ENCODE peak calls at places on chromosomes 5 and 9, in seven cellular contexts. R, H, B, T, K, V and D are unnamed samples.

GRCh38 chr5:43354774-43355173 is 41.6 kb upstream of the HMGCS1 start:
- DNase-seq in V (no peak), K (no peak), H (no peak), R (no peak), B (no peak), T (no peak), D (no peak)

GRCh38 chr5:120151825-120152224 is 312.3 kb upstream of the PRR16 start:
- DNase-seq in V (no peak), B (no peak), T (no peak), R (no peak), H (no peak), K (no peak), D (no peak)

GRCh38 chr5:44387911-44388310 is 1.3 kb downstream of the FGF10 start:
- DNase-seq in B (no peak), T (no peak), K (peak; percentile 51), V (no peak), R (no peak), H (no peak), D (no peak)

GRCh38 chr9:15144567-15145174 is 162.3 kb downstream of the TTC39B start:
- DNase-seq in V (no peak), H (no peak), K (no peak), R (peak; percentile 77), T (no peak), B (peak; percentile 71), D (no peak)

GRCh38 chr9:102135768-102136167 is 397.3 kb upstream of the GRIN3A start:
- DNase-seq in K (no peak), V (no peak), B (no peak), H (no peak), R (no peak), T (no peak), D (no peak)

GRCh38 chr9:124698265-124698664 is 72.8 kb downstream of the NR6A1 start:
- DNase-seq in R (no peak), V (no peak), H (no peak), T (no peak), B (peak; percentile 59), K (no peak), D (no peak)

GRCh38 chr9:107852891-107853290 is 363.3 kb upstream of the KLF4 start:
- DNase-seq in K (no peak), T (no peak), B (no peak), H (no peak), V (no peak), R (no peak), D (no peak)

GRCh38 chr5:59587489-59588337 is 305.8 kb downstream of the PDE4D start:
- DNase-seq in H (peak; percentile 84), V (no peak), K (peak; percentile 88), B (peak; percentile 72), T (no peak), R (no peak), D (no peak)

GRCh38 chr5:16615737-16616535 is 861 bp downstream of the RETREG1 start:
- DNase-seq in K (peak; percentile 37), B (no peak), H (no peak), R (no peak), V (peak; percentile 13), T (no peak), D (no peak)

GRCh38 chr5:14465086-14465485 is 116.5 kb upstream of the OTULINL start:
- DNase-seq in B (peak; percentile 81), R (no peak), H (no peak), K (no peak), V (no peak), T (no peak), D (no peak)

GRCh38 chr9:33455952-33456351 is 8.6 kb upstream of the AQP3 start:
- DNase-seq in R (no peak), T (no peak), B (no peak), V (peak; percentile 86), H (no peak), K (no peak), D (no peak)

GRCh38 chr9:106976772-106977171 is 113.8 kb downstream of the ZNF462 start:
- DNase-seq in B (no peak), V (no peak), H (no peak), T (no peak), K (no peak), R (no peak), D (no peak)

GRCh38 chr5:163645421-163646416 is 140.3 kb downstream of the MAT2B start:
- DNase-seq in K (no peak), V (no peak), B (no peak), R (no peak), T (no peak), H (no peak), D (no peak)

GRCh38 chr9:546797-547223 is 294.7 kb upstream of the DMRT1 start:
- DNase-seq in T (no peak), B (peak; percentile 21), V (no peak), K (peak; percentile 67), R (no peak), H (no peak), D (no peak)

GRCh38 chr5:488744-489688 is 35.2 kb downstream of the SLC9A3 start:
- DNase-seq in B (no peak), K (no peak), R (no peak), H (no peak), T (no peak), V (no peak), D (no peak)

GRCh38 chr9:114157516-114158176 is 2.3 kb downstream of the COL27A1 start:
- DNase-seq in T (no peak), B (peak; percentile 70), V (no peak), R (no peak), H (no peak), K (no peak), D (no peak)

GRCh38 chr5:137037848-137038247 is 461.3 kb downstream of the SPOCK1 start:
- DNase-seq in T (no peak), B (no peak), K (peak; percentile 28), V (no peak), H (no peak), R (no peak), D (no peak)

GRCh38 chr5:37391591-37391990 is 12.5 kb downstream of the WDR70 start:
- DNase-seq in B (no peak), H (no peak), V (no peak), R (no peak), K (no peak), T (no peak), D (no peak)

GRCh38 chr9:88989961-88990570 is 1.2 kb upstream of the S1PR3 start:
- DNase-seq in T (no peak), H (no peak), B (no peak), K (peak; percentile 76), R (no peak), V (no peak), D (no peak)

GRCh38 chr5:30539004-30539634 is 654.4 kb upstream of the CDH6 start:
- DNase-seq in T (no peak), R (no peak), V (no peak), H (no peak), B (no peak), K (peak; percentile 12), D (no peak)

GRCh38 chr5:175920506-175920865 is 47.6 kb downstream of the THOC3 start:
- DNase-seq in H (no peak), B (no peak), K (no peak), R (no peak), T (no peak), V (no peak), D (no peak)

GRCh38 chr9:134981001-134981400 is 63.3 kb upstream of the FCN1 start:
- DNase-seq in H (no peak), K (no peak), R (no peak), V (no peak), B (no peak), T (no peak), D (no peak)

GRCh38 chr5:122392844-122393243 is 80.8 kb downstream of the SNCAIP start:
- DNase-seq in T (no peak), K (no peak), R (no peak), B (peak; percentile 49), V (no peak), H (no peak), D (no peak)

GRCh38 chr5:21391506-21391905 is 1403.5 kb upstream of the CDH18 start:
- DNase-seq in R (no peak), K (peak; percentile 25), T (no peak), V (peak; percentile 17), B (peak; percentile 16), H (no peak), D (no peak)
- TF ChIP-seq CTCF in R (peak; percentile 59), K (peak; percentile 33), T (no peak), V (no peak), B (no peak), H (peak; percentile 53), D (no peak)

GRCh38 chr5:147935032-147935431 is 28.7 kb upstream of the C5orf46 start:
- DNase-seq in V (peak; percentile 21), R (peak; percentile 54), K (peak; percentile 82), B (peak; percentile 81), H (no peak), T (no peak), D (no peak)
- TF ChIP-seq CTCF in V (peak; percentile 41), R (peak; percentile 81), K (peak; percentile 92), B (peak; percentile 52), H (peak; percentile 68), T (no peak), D (no peak)

GRCh38 chr5:3599283-3600105 is 3.9 kb downstream of the IRX1 start:
- DNase-seq in R (no peak), K (peak; percentile 75), V (no peak), H (no peak), T (no peak), B (peak; percentile 29), D (no peak)
- TF ChIP-seq CTCF in R (no peak), K (peak; percentile 63), V (no peak), H (no peak), T (no peak), B (no peak), D (no peak)

DNA sequence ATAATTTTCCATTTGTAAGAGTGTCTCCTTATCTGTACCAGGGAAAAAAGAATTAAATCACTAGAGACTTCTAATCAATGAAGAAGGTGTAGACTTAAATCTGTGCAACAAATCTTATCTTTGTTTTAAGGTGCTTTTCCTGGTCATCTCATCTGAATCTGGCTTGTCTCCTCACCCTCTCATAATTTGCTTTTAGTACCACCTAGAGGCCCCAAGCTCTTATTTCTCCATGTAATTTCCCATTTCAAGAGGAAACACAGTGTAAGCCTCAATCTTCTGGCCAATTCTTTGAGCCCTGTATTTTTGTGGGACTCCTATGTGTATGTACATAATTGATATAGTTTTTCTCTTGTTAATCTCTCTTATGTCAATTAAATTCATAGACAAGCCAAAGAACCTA is 1975.3 kb upstream of the CDH6 start:
- DNase-seq in V (no peak), K (peak; percentile 25), H (no peak), B (no peak), T (no peak), R (no peak), D (no peak)
- TF ChIP-seq CTCF in V (no peak), K (peak; percentile 66), H (peak; percentile 25), B (no peak), T (no peak), R (peak; percentile 42), D (no peak)

GRCh38 chr9:32395483-32396216 is 11.2 kb downstream of the ACO1 start:
- DNase-seq in B (peak; percentile 97), K (peak; percentile 40), T (no peak), V (no peak), R (peak; percentile 50), H (no peak), D (no peak)
- TF ChIP-seq CTCF in B (peak; percentile 50), K (peak; percentile 53), T (no peak), V (no peak), R (no peak), H (peak; percentile 54), D (no peak)

GRCh38 chr5:111478266-111478665 is 34.1 kb downstream of the STARD4 start:
- DNase-seq in V (no peak), R (no peak), T (no peak), B (peak; percentile 38), K (no peak), H (no peak), D (no peak)
- TF ChIP-seq CTCF in V (no peak), R (no peak), T (no peak), B (peak; percentile 32), K (no peak), H (peak; percentile 46), D (no peak)

GRCh38 chr9:2625427-2625826 is 3.8 kb downstream of the VLDLR start:
- DNase-seq in K (no peak), V (no peak), H (no peak), R (no peak), B (no peak), T (no peak), D (no peak)
- TF ChIP-seq CTCF in K (no peak), V (no peak), H (no peak), R (no peak), B (no peak), T (no peak), D (no peak)